ENCODE peak calls at places on chromosomes 16 and 17, in four cellular contexts. N is breast epithelium, D is fibroblast of lung, M is neural progenitor cell. U is an unnamed sample.

GRCh38 chr17:77744268-77744988 is 214.1 kb upstream of the TNRC6C start:
- DNase-seq in N (no peak), D (no peak), M (no peak), U (no peak)

GRCh38 chr17:39196191-39196819 is 1.2 kb downstream of the CACNB1 start:
- DNase-seq in N (no peak), D (no peak), M (no peak), U (no peak)

GRCh38 chr17:6061290-6061689 is 8.9 kb upstream of the WSCD1 start:
- DNase-seq in N (no peak), D (peak), M (no peak), U (peak)

GRCh38 chr16:2964416-2965223 is 545 bp downstream of the KREMEN2 start:
- DNase-seq in N (no peak), D (no peak), M (peak), U (no peak)

GRCh38 chr16:89188064-89188441 is 12.3 kb downstream of the SLC22A31 start:
- DNase-seq in N (no peak), D (no peak), M (peak), U (no peak)

GRCh38 chr17:50218771-50219315 is 17.4 kb upstream of the COL1A1 start:
- DNase-seq in N (no peak), D (peak), M (no peak), U (peak)

GRCh38 chr16:72995151-72995881 is 52.6 kb downstream of the ZFHX3 start:
- DNase-seq in N (no peak), D (no peak), M (peak), U (no peak)

GRCh38 chr16:89120281-89120680 is 26.6 kb downstream of the ACSF3 start:
- DNase-seq in N (no peak), D (no peak), M (no peak), U (no peak)

GRCh38 chr17:40150215-40150614 is 9.9 kb downstream of the CASC3 start:
- DNase-seq in N (no peak), D (no peak), M (no peak), U (no peak)

DNA sequence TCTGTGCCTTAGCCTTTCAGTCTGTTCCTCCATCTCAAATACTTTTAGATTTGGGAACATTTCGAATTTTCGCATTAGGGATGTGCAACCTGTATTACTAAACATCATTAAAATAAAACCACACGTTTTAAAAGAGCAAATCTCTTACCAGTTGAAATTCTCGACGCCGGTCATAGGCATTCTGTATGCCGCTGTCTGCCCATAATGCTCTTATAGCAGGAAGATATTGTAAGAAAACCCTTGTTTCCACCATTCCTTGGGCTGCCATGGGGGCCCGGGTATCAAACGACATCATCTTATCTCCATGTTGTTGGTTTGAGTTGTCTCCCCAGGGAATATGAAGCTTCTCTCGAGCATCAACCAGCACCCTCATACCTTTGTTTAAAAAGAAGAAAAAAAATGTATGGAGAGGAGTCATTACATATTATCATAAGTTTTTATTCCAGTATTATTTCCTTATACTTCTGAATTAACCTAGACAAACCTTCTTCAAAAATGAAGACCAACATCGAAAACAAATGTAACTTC is 3.1 kb downstream of the GNA13 start:
- DNase-seq in N (no peak), D (no peak), M (no peak), U (no peak)
- H3K4me3 ChIP-seq in N (no peak), D (peak), M (no peak), U (no peak)

GRCh38 chr17:7633093-7633492 is 3.2 kb downstream of the SHBG start:
- DNase-seq in N (no peak), D (no peak), M (no peak), U (no peak)
- TF ChIP-seq CTCF in N (no peak), D (no peak), M (no peak), U (peak)

DNA sequence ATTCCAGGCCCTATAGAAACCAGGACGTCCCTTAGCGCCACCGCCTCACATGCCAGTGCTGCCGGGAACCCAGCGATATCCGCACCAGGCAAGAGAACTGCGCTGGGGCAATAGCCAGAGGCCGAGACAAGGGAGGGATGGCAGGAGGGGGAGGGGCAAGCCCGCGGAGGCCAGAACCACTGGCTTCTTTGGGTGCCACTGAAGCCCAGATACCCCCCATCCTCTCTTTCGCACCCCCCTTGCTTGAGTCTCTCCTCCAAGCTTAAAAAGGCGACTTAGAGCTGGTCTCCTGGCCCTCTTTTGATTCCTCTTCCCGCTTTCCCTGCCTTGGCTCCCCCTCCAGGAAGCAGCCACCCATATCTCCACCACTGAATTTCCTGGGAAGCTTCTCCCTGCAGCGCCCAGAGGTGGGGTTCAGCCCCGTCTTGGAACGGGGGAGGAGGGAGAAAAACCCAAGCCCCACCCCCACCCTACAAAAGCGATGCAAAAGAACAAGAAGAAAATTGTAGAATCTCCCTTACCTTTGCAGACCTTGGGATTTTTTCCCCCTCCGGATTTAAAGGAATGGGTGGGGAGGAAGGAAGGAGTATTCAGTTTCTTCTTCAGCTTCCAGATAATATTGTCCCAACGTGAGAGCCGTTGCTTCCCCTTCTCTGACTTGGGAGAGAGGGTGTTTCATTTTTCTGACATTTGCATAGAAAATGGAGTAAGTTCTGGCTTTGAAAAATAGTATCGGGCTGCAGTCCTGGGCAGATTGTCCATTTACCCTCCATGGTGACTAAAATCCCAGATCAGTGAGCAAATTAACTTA is 622 bp downstream of the HOXB6 start:
- DNase-seq in N (no peak), D (no peak), M (no peak), U (no peak)
- H3K4me3 ChIP-seq in N (peak), D (peak), M (no peak), U (peak)

GRCh38 chr17:21127508-21128077 is 829 bp downstream of the DHRS7B start:
- DNase-seq in N (no peak), D (peak), M (no peak), U (no peak)
- TF ChIP-seq CTCF in N (no peak), D (no peak), M (no peak), U (no peak)

DNA sequence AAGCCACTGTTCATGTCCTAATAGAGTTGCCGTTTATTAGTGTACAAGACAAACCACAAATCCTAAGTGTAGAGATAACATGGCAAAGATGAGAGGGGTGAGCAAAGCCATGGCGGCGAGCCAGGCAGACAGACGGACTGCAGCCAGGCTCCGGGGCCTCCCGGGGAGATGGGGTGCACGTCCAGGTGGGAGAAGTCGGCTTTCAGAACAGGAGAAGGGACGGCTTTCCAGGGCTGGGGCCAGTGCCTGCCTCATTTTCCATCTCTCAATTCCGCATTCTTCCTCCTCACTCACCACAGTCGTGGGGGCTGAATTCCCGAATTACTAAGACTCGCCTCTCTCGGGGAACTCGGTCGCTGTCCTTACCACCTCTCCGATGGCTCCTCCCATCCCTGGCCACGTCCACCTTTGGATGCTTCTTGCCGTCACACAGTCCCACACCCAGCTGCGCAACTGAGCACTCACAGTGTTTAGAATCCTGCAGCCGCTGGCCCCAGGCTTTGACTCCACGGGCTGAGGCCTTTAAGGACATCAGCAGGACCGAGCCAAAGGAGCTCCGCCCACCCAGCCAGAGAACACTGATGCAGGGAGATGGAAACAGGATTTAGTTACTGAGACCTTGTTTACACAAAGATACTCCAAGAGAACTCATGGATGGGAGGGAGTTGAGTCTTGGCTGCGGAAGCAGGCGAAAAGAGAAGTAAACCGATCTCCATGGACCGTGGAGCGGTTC is 59.7 kb downstream of the RNF112 start:
- DNase-seq in N (no peak), D (peak), M (peak), U (no peak)
- H3K4me3 ChIP-seq in N (peak), D (peak), M (no peak), U (no peak)

GRCh38 chr17:30224419-30224960 is 11.0 kb downstream of the SLC6A4 start:
- DNase-seq in N (no peak), D (no peak), M (no peak), U (no peak)

GRCh38 chr17:30226878-30227277 is 8.6 kb downstream of the SLC6A4 start:
- DNase-seq in N (no peak), D (no peak), M (no peak), U (no peak)

GRCh38 chr17:30228011-30228410 is 7.5 kb downstream of the SLC6A4 start:
- DNase-seq in N (no peak), D (no peak), M (no peak), U (no peak)

GRCh38 chr17:30225112-30225511 is 10.4 kb downstream of the SLC6A4 start:
- DNase-seq in N (no peak), D (no peak), M (no peak), U (no peak)

DNA sequence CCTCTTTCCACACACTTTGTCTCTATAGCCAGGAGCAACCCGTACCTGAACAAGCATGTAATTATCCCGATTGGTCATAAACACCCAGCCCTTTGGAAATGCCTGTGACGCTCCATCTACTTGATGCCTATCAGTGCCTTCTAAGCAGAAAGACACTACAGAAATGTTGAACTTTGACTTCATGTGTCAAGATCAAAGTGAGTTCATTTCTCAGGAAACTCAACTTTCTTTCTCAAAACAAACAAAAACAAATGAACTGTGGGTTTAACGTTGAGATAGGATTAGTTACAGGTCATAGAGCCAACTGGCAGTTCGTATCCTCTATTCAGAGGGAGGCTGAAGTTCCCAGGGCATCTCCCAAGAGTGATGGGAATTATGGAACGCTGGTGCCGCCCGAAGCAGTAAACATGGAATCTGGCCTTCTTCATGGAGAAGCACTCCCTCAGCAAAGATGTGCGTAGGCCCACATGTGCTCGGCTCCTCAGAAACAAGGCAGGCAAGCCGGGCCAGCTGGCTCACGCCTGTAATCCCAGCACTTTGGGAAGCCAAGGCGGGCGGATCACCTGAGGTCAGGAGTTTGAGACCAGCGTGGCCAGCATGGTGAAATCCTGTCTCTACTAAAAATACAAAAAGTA is 9.5 kb downstream of the SLC6A4 start:
- DNase-seq in N (no peak), D (no peak), M (no peak), U (no peak)
- TF ChIP-seq CTCF in N (no peak), D (no peak), M (no peak), U (no peak)

DNA sequence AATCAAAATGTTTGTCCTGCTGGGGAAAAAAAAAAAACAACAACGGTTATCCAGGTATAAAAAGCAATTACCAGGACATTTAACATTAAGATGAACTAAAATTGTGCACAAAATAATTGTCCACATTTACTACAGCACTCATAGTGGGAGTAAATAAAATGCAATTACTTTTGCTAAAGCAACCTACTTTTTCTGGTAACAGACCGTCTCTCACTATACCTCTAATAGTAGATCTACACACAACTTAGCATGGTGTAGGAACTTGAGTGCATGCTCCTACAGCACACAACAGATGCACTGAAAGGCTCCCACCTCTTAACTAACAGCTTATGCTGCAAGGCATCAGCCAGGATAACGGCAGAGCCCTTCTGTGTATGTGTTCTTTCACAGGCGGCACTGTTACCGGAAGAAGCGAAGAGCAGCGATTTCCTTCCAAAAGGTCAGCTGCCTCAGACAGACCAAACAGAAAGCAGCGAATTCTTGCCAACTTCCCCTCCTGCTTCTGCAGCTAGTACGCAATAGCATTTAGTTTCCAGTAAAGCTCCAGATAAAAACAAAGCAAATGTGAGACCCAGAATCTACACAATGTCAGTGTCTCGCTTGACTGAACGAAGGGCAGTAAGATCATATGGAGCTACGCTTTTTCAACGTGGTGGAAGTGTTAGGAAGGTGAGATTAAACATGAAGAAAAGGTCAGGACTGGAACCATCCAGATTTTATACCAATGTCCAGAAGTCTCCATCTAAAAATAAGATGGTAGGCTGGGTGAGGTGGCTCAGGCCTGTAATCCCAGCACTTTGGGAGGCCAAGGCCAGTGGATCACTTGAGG is 27.6 kb downstream of the STAT5B start:
- DNase-seq in N (peak), D (peak), M (peak), U (peak)
- H3K4me3 ChIP-seq in N (peak), D (peak), M (no peak), U (peak)

DNA sequence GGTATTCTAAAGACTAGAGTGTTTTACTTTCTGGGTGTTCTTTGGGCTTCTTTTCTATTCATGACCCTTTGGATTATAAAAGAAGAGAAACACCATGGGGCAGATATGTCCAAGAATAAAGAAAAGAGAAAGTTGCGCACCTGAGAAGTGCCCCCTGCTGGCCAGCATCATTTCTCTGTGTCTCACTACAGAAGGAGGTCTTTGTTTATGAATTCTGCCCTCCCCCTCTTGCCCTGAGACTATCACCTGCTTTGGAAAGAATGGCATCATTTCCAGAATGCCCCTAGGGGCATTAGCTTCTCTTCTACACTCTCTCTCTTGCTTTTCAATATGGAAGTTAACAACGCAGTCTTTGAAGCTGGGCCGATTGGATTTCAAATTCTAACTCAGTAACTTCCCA is 45.0 kb downstream of the CDH13 start:
- DNase-seq in N (no peak), D (no peak), M (peak), U (no peak)
- TF ChIP-seq CTCF in N (no peak), D (no peak), M (peak), U (peak)

GRCh38 chr16:725041-725376 is 1.2 kb downstream of the CCDC78 start:
- DNase-seq in N (no peak), D (no peak), M (no peak), U (no peak)

GRCh38 chr16:725463-726187 is 618 bp downstream of the CCDC78 start:
- DNase-seq in N (no peak), D (no peak), M (no peak), U (no peak)

GRCh38 chr16:726438-727290 is at the start of the genes CCDC78 and HAGHL:
- DNase-seq in N (no peak), D (peak), M (peak), U (no peak)

GRCh38 chr16:727291-727977 is 528 bp downstream of the HAGHL start:
- DNase-seq in N (no peak), D (no peak), M (peak), U (no peak)

DNA sequence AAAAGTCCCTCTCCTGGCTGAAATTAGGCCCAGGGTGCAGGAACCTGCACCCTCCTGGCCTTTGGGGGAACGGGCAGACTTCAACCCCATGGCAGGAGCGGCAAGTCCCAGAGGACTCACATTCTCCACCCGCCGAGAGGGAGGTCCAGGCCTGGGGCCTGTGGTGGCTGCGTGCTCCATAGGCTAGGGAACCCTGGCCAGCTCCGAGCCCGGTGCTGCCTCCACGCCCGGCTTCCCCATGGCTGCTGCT is 130 bp downstream of the CCDC78 start:
- DNase-seq in N (no peak), D (no peak), M (peak), U (no peak)
- H3K4me3 ChIP-seq in N (no peak), D (no peak), M (no peak), U (no peak)